ENCODE peak calls at places on chromosomes 1 and 21, in ten cellular contexts. E, J, W, G, I, A, L, O, X and Q are unnamed samples.

GRCh38 chr1:35539073-35539823 is 18.0 kb downstream of the KIAA0319L start:
- DNase-seq in E (no peak), J (peak; percentile 38), W (peak; percentile 53), G (no peak), I (no peak), A (no peak), L (no peak), O (no peak), X (peak; percentile 20), Q (no peak)

GRCh38 chr1:2494323-2494693 is 18.2 kb downstream of the PLCH2 start:
- DNase-seq in E (no peak), J (no peak), W (peak; percentile 86), G (no peak), I (peak; percentile 57), A (no peak), L (peak; percentile 50), O (no peak), X (no peak), Q (no peak)

GRCh38 chr1:199868777-199869176 is 158.7 kb upstream of the NR5A2 start:
- DNase-seq in E (no peak), J (no peak), W (no peak), G (no peak), I (no peak), A (no peak), L (no peak), O (no peak), X (no peak), Q (no peak)

GRCh38 chr1:229819091-229819490 is 193.0 kb downstream of the URB2 start:
- DNase-seq in E (no peak), J (no peak), W (no peak), G (no peak), I (no peak), A (no peak), L (no peak), O (no peak), X (no peak), Q (no peak)

GRCh38 chr21:32403201-32403701 is 9.3 kb upstream of the EVA1C start:
- DNase-seq in E (no peak), J (peak; percentile 87), W (peak; percentile 76), G (peak; percentile 48), I (peak; percentile 51), A (peak; percentile 45), L (peak; percentile 47), O (no peak), X (peak; percentile 12), Q (no peak)

GRCh38 chr1:186183219-186183618 is 191.8 kb downstream of the TPR start:
- DNase-seq in E (no peak), J (peak; percentile 18), W (peak; percentile 82), G (peak; percentile 64), I (peak; percentile 85), A (no peak), L (no peak), O (no peak), X (no peak), Q (no peak)

GRCh38 chr1:17605582-17606344 is 66.3 kb downstream of the ARHGEF10L start:
- DNase-seq in E (no peak), J (peak; percentile 42), W (peak; percentile 36), G (no peak), I (no peak), A (no peak), L (no peak), O (no peak), X (no peak), Q (no peak)

GRCh38 chr1:64540265-64540791 is 70.4 kb downstream of the CACHD1 start:
- DNase-seq in E (no peak), J (peak; percentile 51), W (peak; percentile 44), G (no peak), I (no peak), A (no peak), L (no peak), O (no peak), X (no peak), Q (no peak)

GRCh38 chr1:212689196-212689710 is 10.4 kb downstream of the BATF3 start:
- DNase-seq in E (no peak), J (no peak), W (no peak), G (no peak), I (no peak), A (no peak), L (no peak), O (no peak), X (no peak), Q (no peak)

GRCh38 chr1:19079983-19080472 is 123.6 kb upstream of the IFFO2 start:
- DNase-seq in E (no peak), J (no peak), W (peak; percentile 57), G (no peak), I (peak; percentile 79), A (no peak), L (no peak), O (no peak), X (no peak), Q (no peak)

GRCh38 chr1:167462341-167462740 is 56.0 kb downstream of the CD247 start:
- DNase-seq in E (no peak), J (no peak), W (no peak), G (no peak), I (no peak), A (no peak), L (no peak), O (no peak), X (no peak), Q (no peak)

GRCh38 chr1:222073307-222073995 is 331.6 kb upstream of the DUSP10 start:
- DNase-seq in E (no peak), J (peak; percentile 56), W (peak; percentile 95), G (no peak), I (no peak), A (no peak), L (no peak), O (no peak), X (no peak), Q (no peak)

GRCh38 chr1:47491341-47491753 is 53.5 kb downstream of the FOXD2 start:
- DNase-seq in E (no peak), J (no peak), W (no peak), G (no peak), I (no peak), A (no peak), L (no peak), O (no peak), X (no peak), Q (no peak)

GRCh38 chr1:91742848-91743292 is 143.1 kb downstream of the TGFBR3 start:
- DNase-seq in E (no peak), J (peak; percentile 63), W (peak; percentile 48), G (no peak), I (no peak), A (no peak), L (no peak), O (no peak), X (no peak), Q (no peak)

GRCh38 chr1:45883633-45884032 is 80.2 kb downstream of the MAST2 start:
- DNase-seq in E (no peak), J (peak; percentile 54), W (peak; percentile 76), G (no peak), I (peak; percentile 51), A (no peak), L (no peak), O (no peak), X (no peak), Q (no peak)

GRCh38 chr21:37788503-37788902 is 127.8 kb downstream of the KCNJ6 start:
- DNase-seq in E (no peak), J (no peak), W (no peak), G (no peak), I (no peak), A (no peak), L (no peak), O (no peak), X (no peak), Q (no peak)

GRCh38 chr1:117070124-117070523 is 10.0 kb downstream of the TTF2 start:
- DNase-seq in E (no peak), J (peak; percentile 59), W (peak; percentile 33), G (no peak), I (no peak), A (no peak), L (no peak), O (no peak), X (no peak), Q (no peak)

GRCh38 chr1:244341455-244342450 is 110.0 kb downstream of the ADSS2 start:
- DNase-seq in E (no peak), J (peak; percentile 74), W (peak; percentile 31), G (no peak), I (peak; percentile 55), A (no peak), L (peak; percentile 46), O (no peak), X (no peak), Q (no peak)

GRCh38 chr1:73065585-73065984 is 783.2 kb upstream of the NEGR1 start:
- DNase-seq in E (no peak), J (peak; percentile 7), W (no peak), G (no peak), I (no peak), A (no peak), L (no peak), O (no peak), X (no peak), Q (no peak)

GRCh38 chr21:38913120-38913975 is 107.6 kb downstream of the ETS2 start:
- DNase-seq in E (peak; percentile 85), J (peak; percentile 73), W (peak; percentile 28), G (no peak), I (peak; percentile 32), A (no peak), L (peak; percentile 95), O (no peak), X (no peak), Q (no peak)

GRCh38 chr21:8989261-8989882 is 1532.0 kb upstream of the TPTE start:
- DNase-seq in E (no peak), J (no peak), W (peak; percentile 22), G (no peak), I (no peak), A (no peak), L (no peak), O (no peak), X (no peak), Q (no peak)

GRCh38 chr1:3423896-3424610 is 30.4 kb upstream of the ARHGEF16 start:
- DNase-seq in E (no peak), J (no peak), W (no peak), G (no peak), I (no peak), A (no peak), L (no peak), O (no peak), X (no peak), Q (no peak)

GRCh38 chr1:196535727-196536126 is 72.5 kb downstream of the KCNT2 start:
- DNase-seq in E (peak; percentile 33), J (peak; percentile 29), W (peak; percentile 38), G (no peak), I (peak; percentile 53), A (no peak), L (no peak), O (no peak), X (no peak), Q (no peak)

GRCh38 chr1:70465911-70466310 is 54.8 kb downstream of the CTH start:
- DNase-seq in E (no peak), J (no peak), W (no peak), G (no peak), I (no peak), A (no peak), L (no peak), O (no peak), X (no peak), Q (no peak)